ENCODE peak calls at places on chromosome 3, in six cellular contexts. Y is RWPE1, C is ovary, Z is PC-3, P is left lung, H is PC-9. O is an unnamed sample.

GRCh38 chr3:5006755-5007202 is 27.5 kb downstream of the BHLHE40 start:
- DNase-seq in H (no peak), P (no peak), Y (no peak), Z (no peak), C (no peak), O (no peak)

GRCh38 chr3:31114929-31115283 is 220.4 kb upstream of the GADL1 start:
- DNase-seq in Y (no peak), Z (no peak), C (no peak), P (no peak), H (no peak), O (no peak)

GRCh38 chr3:61936344-61936937 is 375.1 kb downstream of the PTPRG start:
- DNase-seq in P (no peak), Z (no peak), Y (no peak), H (peak), C (no peak), O (no peak)

GRCh38 chr3:127714151-127714571 is 41.4 kb downstream of the ABTB1 start:
- DNase-seq in C (no peak), Z (peak), P (no peak), Y (no peak), H (no peak), O (no peak)

GRCh38 chr3:7504886-7505775 is 644.2 kb downstream of the GRM7 start:
- DNase-seq in P (no peak), Y (peak), Z (peak), H (peak), C (no peak), O (peak)

GRCh38 chr3:55329849-55330248 is 157.3 kb downstream of the WNT5A start:
- DNase-seq in H (peak), Z (peak), Y (peak), P (no peak), C (no peak), O (peak)

GRCh38 chr3:16897254-16897926 is 12.6 kb downstream of the PLCL2 start:
- DNase-seq in C (no peak), P (no peak), Z (peak), Y (no peak), H (no peak), O (no peak)

GRCh38 chr3:64351713-64352595 is 126.7 kb upstream of the PRICKLE2 start:
- DNase-seq in Z (no peak), H (peak), P (peak), Y (peak), C (no peak), O (peak)

GRCh38 chr3:43286886-43287301 is 554 bp downstream of the SNRK start:
- DNase-seq in Z (peak), C (no peak), Y (peak), P (no peak), H (no peak), O (no peak)

GRCh38 chr3:119349353-119349752 is 55.2 kb downstream of the ARHGAP31 start:
- DNase-seq in P (no peak), H (no peak), C (no peak), Z (no peak), Y (no peak), O (no peak)

GRCh38 chr3:146314871-146315270 is 64.0 kb upstream of the PLSCR4 start:
- DNase-seq in P (no peak), H (no peak), Y (no peak), Z (no peak), C (no peak), O (no peak)

GRCh38 chr3:57647292-57647940 is 45.5 kb downstream of the DENND6A start:
- DNase-seq in Z (no peak), H (no peak), Y (no peak), C (no peak), P (no peak), O (no peak)

GRCh38 chr3:57256844-57257243 is 29.3 kb downstream of the APPL1 start:
- DNase-seq in Y (no peak), C (no peak), H (no peak), Z (no peak), P (no peak), O (no peak)

GRCh38 chr3:8755564-8756237 is 13.7 kb downstream of the OXTR start:
- DNase-seq in Y (no peak), P (no peak), C (no peak), Z (peak), H (no peak), O (no peak)

GRCh38 chr3:197465197-197465995 is 90.4 kb downstream of the BDH1 start:
- DNase-seq in H (no peak), C (no peak), Y (no peak), P (no peak), Z (no peak), O (no peak)

GRCh38 chr3:67142432-67142831 is 144.3 kb downstream of the KBTBD8 start:
- DNase-seq in P (no peak), H (no peak), C (no peak), Y (no peak), Z (no peak), O (no peak)

GRCh38 chr3:187746479-187747335 is 1.4 kb upstream of the BCL6 start:
- DNase-seq in C (peak), Y (no peak), Z (peak), H (no peak), P (no peak), O (no peak)

GRCh38 chr3:187746059-187746453 is 788 bp upstream of the BCL6 start:
- DNase-seq in C (no peak), P (no peak), Z (no peak), Y (no peak), H (no peak), O (no peak)

GRCh38 chr3:187750041-187750512 is 4.8 kb upstream of the BCL6 start:
- DNase-seq in H (peak), P (peak), Z (peak), Y (peak), C (no peak), O (peak)

GRCh38 chr3:187747506-187747905 is 2.2 kb upstream of the BCL6 start:
- DNase-seq in H (no peak), Z (no peak), Y (no peak), P (no peak), C (no peak), O (no peak)

DNA sequence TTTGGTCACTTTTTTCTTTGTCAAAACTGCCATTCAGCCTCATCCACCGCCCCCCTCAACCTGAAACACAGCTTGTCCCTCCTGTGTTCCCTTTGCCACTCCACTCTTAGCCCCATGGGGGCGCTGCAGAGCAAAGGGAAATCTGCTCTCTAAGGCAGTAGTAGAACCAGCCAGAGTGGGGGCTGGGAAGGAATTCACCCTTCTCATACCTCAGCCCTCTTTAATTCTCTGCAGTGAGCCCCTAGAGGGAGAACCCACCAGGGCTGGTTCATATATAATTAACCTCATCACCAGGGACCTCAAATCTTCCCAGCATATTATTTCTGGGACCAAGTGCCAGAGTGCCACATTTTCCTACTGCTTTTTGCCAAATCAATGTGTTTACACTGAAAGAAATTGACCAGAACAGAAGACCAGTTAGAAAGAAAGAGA is 2.8 kb upstream of the BCL6 start:
- DNase-seq in Z (peak), H (peak), C (peak), Y (peak), P (peak), O (no peak)
- H3K27ac ChIP-seq in Z (no peak), H (peak), C (no peak), Y (no peak), P (no peak), O (no peak)

DNA sequence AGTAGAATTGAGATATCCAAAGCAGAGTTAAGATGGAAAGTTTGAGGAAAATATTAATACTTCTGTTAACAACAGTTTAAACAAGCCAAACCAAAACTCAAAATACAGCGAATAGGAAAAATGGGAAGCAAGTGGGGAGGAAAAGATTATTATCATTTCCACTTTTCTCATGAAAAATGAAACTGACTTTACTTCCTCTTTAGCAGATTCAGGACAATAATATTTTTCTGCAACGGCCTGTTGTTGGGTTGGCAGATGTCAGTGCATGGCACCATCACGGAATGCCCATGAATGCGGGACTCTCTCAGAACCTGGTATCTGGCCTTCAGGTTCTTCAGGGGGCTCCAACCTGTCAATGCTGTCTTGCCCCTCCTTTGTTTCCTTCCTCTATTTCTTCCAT is 11.1 kb downstream of the ANKUB1 start:
- DNase-seq in Z (no peak), P (no peak), Y (no peak), C (no peak), H (no peak), O (no peak)
- H3K27ac ChIP-seq in Z (no peak), P (peak), Y (no peak), C (no peak), H (no peak), O (no peak)

GRCh38 chr3:114285648-114286230 is 8.1 kb upstream of the TIGIT start:
- DNase-seq in H (no peak), P (no peak), C (no peak), Y (no peak), Z (no peak), O (no peak)
- H3K27ac ChIP-seq in H (no peak), P (no peak), C (no peak), Y (no peak), Z (no peak), O (no peak)

DNA sequence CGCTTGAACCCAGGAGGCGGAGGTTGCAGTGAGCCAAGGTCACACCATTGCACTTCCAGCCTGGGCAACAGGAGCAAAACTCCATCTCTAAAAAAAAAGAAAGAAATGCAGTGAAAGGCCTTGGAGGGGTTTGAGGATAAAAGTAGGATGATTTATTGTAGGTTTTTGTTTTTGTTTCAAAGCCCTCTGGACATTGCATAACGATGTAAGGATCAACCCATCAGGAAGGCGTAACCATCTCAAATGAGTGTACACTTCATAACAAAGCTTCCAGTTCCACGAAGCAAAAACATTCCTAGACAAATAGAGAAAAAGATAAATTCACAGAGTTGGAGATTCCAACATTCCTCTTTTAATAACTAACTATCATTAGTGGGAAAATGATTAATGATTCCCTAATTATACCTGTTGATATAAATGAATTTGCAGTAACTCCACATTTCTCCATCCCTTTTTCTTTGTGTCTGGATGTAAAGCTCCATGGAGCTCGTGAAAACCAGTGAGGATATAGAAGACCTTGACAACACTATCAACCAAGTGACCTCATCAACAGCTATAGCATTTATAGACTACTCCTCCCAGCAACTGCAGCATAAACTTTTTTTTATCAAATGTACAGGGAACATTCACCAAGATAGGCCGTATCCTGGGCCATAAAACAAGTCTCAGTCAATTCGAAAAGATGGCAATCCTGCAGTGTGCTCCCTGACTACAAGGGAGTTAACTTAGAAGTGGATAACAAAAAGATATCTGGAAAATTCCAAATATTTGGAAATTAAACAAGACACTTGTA is 48.7 kb upstream of the PPP4R2 start:
- DNase-seq in H (no peak), P (no peak), Z (no peak), C (no peak), Y (no peak), O (no peak)
- H3K27ac ChIP-seq in H (no peak), P (no peak), Z (no peak), C (no peak), Y (no peak), O (no peak)

DNA sequence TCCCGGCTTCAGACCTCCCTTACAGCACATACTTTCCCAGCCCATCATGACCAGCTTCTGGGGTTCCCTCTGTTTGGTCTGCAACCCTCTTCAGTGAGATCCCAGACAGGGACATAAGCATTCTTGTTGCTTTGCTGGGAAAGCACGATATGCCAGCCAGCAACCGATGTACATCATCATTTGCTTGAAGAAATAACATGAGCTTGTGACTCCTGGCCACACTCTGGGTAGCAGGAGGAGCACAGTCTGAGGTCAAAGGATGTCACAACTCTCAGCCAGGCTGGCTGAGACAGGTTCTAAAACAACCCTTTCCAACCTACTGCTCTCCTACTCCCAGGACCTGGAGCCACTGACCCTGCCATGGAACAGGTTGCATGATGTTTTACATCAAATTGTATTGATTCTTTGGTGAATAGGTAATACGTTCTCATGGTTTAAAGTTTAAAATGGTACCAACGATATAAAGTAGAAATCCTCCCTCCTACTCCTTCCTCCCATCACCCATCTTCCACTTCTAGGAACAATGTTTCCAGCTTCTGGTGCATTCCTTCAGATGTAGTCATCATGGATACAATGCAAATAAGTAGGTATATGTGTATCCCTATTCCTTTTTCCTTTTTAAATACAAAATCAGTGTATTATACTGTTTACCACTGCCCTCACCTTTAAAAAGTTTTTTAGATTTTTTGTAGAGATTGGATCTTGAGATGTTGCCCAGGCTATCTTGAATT is 190.3 kb downstream of the OPA1 start:
- DNase-seq in H (peak), Y (peak), Z (peak), P (no peak), C (no peak), O (no peak)
- H3K27ac ChIP-seq in H (peak), Y (no peak), Z (no peak), P (no peak), C (no peak), O (peak)

GRCh38 chr3:141366285-141367037 is 1.8 kb upstream of the ZBTB38 start:
- DNase-seq in Y (peak), C (peak), Z (peak), H (peak), P (peak), O (peak)

GRCh38 chr3:141367038-141367730 is 1.1 kb upstream of the ZBTB38 start:
- DNase-seq in C (peak), P (peak), Z (peak), H (no peak), Y (peak), O (peak)

GRCh38 chr3:141370065-141370533 is 1.8 kb downstream of the ZBTB38 start:
- DNase-seq in Z (peak), P (no peak), H (peak), Y (peak), C (peak), O (peak)

GRCh38 chr3:141368925-141369794 is 856 bp downstream of the ZBTB38 start:
- DNase-seq in P (no peak), C (no peak), H (no peak), Z (peak), Y (no peak), O (no peak)

DNA sequence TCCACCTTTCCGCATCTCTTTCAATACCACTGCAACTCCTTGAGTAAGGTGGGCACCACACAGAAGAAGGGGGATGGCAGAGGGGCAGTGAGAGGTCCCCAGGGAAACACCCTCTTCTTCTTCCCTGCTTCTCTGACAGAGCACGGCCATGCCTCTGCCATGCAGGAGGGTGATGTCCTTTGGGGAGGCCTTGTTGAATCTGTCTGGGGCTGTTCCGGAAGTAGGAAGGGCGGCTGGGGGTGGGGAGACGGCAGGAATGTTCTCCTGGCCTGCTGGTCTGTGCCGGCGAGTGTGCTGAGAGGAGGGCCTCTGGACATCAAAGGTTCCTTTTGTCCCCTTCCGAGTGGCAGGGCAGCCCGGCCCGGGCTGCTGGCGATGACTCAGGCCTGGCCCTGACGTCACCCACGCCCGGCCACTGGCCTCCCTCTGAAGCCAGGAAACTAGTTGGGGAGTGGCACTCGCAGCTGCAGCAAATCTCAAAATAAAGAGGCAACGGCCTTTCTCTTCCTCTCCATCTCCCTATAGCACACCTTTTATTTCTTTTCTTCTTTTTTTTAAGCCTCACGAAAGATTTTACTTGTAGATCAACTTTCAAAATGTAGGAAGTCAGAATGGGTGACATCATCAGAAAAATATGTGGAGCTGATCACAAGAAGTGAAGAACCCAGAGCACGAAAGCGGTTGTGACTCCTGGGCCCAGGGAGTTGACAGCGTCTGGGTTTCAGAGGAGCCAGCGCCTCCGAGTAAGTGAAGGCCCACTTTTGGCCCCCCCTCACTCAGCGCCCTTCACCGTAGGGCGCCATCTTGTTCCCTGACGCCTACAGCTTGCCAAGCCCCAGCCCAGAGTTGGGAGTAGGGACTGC is at the start of gene ZBTB38:
- DNase-seq in P (peak), Z (peak), Y (peak), C (peak), H (peak), O (peak)
- H3K27ac ChIP-seq in P (peak), Z (peak), Y (peak), C (peak), H (peak), O (peak)

GRCh38 chr3:117562000-117562399 is 852.4 kb downstream of the TUSC7 start:
- DNase-seq in H (no peak), Y (no peak), C (no peak), P (no peak), Z (no peak), O (no peak)
- H3K27ac ChIP-seq in H (no peak), Y (no peak), C (no peak), P (no peak), Z (no peak), O (no peak)

DNA sequence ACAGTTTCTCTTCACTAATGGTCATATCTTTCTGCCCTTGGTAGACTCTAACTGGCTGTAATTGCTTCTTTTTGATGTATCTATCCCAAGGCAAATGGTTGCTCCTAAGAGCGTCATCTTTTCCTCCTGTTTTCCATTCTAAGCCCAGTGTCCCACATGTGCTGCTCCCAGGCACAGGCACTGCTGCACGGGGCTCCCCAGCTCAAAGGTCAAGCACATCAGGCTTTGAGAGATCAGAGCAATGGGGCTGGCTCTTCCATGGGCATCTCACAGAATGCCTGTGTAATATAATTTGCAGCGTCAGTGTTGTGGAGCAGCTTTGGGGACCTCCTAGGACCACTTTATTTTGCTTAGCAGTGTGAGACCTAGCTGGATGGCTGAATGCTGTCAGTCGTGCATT is 277.4 kb upstream of the TBL1XR1 start:
- DNase-seq in H (no peak), P (no peak), C (no peak), Y (no peak), Z (no peak), O (no peak)
- H3K27ac ChIP-seq in H (no peak), P (no peak), C (no peak), Y (no peak), Z (no peak), O (no peak)

DNA sequence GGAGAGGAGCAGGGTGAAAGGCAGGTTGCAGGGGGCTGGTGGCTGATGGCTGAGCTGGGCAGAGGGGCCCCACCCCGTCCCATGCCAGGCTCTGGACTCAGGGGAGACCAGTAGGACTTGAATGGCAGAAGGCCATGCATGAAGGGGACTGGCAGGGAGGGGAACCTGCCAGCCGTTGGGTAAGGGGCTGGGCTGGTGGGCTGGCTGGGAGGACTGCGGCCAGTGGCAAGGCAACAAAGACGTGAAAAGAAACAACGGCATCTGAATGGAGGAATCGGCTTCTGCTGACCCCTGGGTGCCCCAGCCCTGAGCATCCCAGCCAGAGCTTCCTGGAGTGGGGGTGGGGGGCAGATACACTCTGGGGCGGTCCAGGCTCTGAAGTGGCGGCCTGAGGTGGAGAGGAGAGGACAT is 11.6 kb downstream of the GLYCTK start:
- DNase-seq in C (no peak), Y (no peak), H (no peak), Z (no peak), P (no peak), O (no peak)
- H3K27ac ChIP-seq in C (peak), Y (no peak), H (no peak), Z (no peak), P (no peak), O (no peak)